ENCODE peak calls at places on chromosomes 2 and 18, in five cellular contexts. U is esophagus squamous epithelium; V is stimulated activated CD8-positive, alpha-beta memory T cell treated with anti-CD3 and anti-CD28 coated beads, Interleukin-12 subunit alpha, Interleukin-12 subunit beta, amount 100 ng/mL, for 1 hour; Y is OCI-LY7; E is A549. T is an unnamed sample.

GRCh38 chr2:159124441-159124911 is 156.0 kb downstream of the TANC1 start:
- DNase-seq in Y (peak; percentile 5), E (peak; percentile 63), U (no peak), V (no peak), T (peak; percentile 67)

GRCh38 chr2:231646471-231646870 is 53.8 kb downstream of the TEX44 start:
- DNase-seq in E (peak; percentile 63), U (no peak), Y (no peak), V (no peak), T (no peak)

GRCh38 chr2:191686658-191687057 is 8.7 kb downstream of the NABP1 start:
- DNase-seq in V (no peak), Y (no peak), E (no peak), U (no peak), T (no peak)

GRCh38 chr2:109089602-109090300 is 39.3 kb upstream of the SH3RF3 start:
- DNase-seq in V (no peak), E (no peak), U (no peak), Y (no peak), T (no peak)

GRCh38 chr2:102191501-102191900 is 4.7 kb downstream of the IL1RL2 start:
- DNase-seq in Y (no peak), E (no peak), V (no peak), U (no peak), T (no peak)

GRCh38 chr2:227848586-227848985 is 22.8 kb upstream of the DAW1 start:
- DNase-seq in U (no peak), Y (no peak), V (no peak), E (no peak), T (no peak)

GRCh38 chr2:162317058-162317742 is 1.3 kb downstream of the IFIH1 start:
- DNase-seq in Y (peak; percentile 30), E (no peak), U (no peak), V (no peak), T (no peak)

GRCh38 chr2:45291283-45291682 is 282.0 kb upstream of the SIX2 start:
- DNase-seq in E (no peak), Y (no peak), U (no peak), V (no peak), T (no peak)

GRCh38 chr2:121340926-121341325 is 55.9 kb upstream of the TFCP2L1 start:
- DNase-seq in U (no peak), Y (no peak), V (no peak), E (no peak), T (no peak)

GRCh38 chr2:232493701-232494426 is 6.2 kb upstream of the ECEL1 start:
- DNase-seq in U (no peak), Y (no peak), V (no peak), E (no peak), T (no peak)

GRCh38 chr2:222448806-222449205 is 24.5 kb downstream of the SGPP2 start:
- DNase-seq in U (no peak), E (no peak), Y (no peak), V (no peak), T (no peak)

GRCh38 chr2:71685073-71685848 is 231.9 kb downstream of the DYSF start:
- DNase-seq in Y (no peak), V (no peak), E (no peak), U (no peak), T (no peak)

GRCh38 chr2:234488913-234489451 is 7.9 kb downstream of the ARL4C start:
- DNase-seq in E (no peak), V (peak; percentile 51), Y (peak; percentile 45), U (no peak), T (no peak)

GRCh38 chr2:1162768-1163584 is 212.3 kb downstream of the SNTG2 start:
- DNase-seq in V (no peak), E (no peak), U (no peak), Y (peak; percentile 72), T (no peak)

GRCh38 chr2:31212659-31213058 is 4.7 kb downstream of the CAPN14 start:
- DNase-seq in U (no peak), Y (no peak), E (no peak), V (no peak), T (no peak)

GRCh38 chr2:130912471-130912870 is 75.8 kb downstream of the ARHGEF4 start:
- DNase-seq in E (no peak), U (no peak), V (no peak), Y (no peak), T (no peak)

GRCh38 chr18:78730564-78731422 is 248.8 kb upstream of the SALL3 start:
- DNase-seq in E (no peak), U (no peak), Y (no peak), V (no peak), T (no peak)

GRCh38 chr2:181104512-181105121 is 124.2 kb downstream of the UBE2E3 start:
- DNase-seq in E (peak; percentile 58), Y (peak; percentile 33), U (no peak), V (no peak), T (peak; percentile 20)

GRCh38 chr2:156452971-156453370 is 16.8 kb downstream of the GPD2 start:
- DNase-seq in U (no peak), Y (no peak), E (no peak), V (no peak), T (no peak)

GRCh38 chr2:231781798-231782726 is 980 bp upstream of the PDE6D start:
- DNase-seq in Y (peak; percentile 60), V (no peak), E (peak; percentile 50), U (no peak), T (peak; percentile 63)

GRCh38 chr18:10072659-10073309 is 159.0 kb downstream of the VAPA start:
- DNase-seq in V (no peak), Y (no peak), E (no peak), U (no peak), T (peak; percentile 10)

GRCh38 chr2:101002562-101003277 is 631 bp downstream of the RPL31 start:
- DNase-seq in E (peak; percentile 23), U (no peak), V (peak; percentile 8), Y (peak; percentile 11), T (no peak)

GRCh38 chr2:197675711-197676188 is 363 bp upstream of the RFTN2 start:
- DNase-seq in U (no peak), V (no peak), E (no peak), Y (no peak), T (no peak)

GRCh38 chr2:119827866-119828507 is 68.3 kb downstream of the PTPN4 start:
- DNase-seq in E (no peak), U (no peak), V (no peak), Y (no peak), T (no peak)

GRCh38 chr18:68791801-68792200 is 6.1 kb upstream of the CCDC102B start:
- DNase-seq in V (no peak), E (peak; percentile 3), U (no peak), Y (no peak), T (no peak)

GRCh38 chr18:35095983-35096676 is 54.9 kb downstream of the MAPRE2 start:
- DNase-seq in U (no peak), Y (no peak), E (no peak), V (no peak), T (no peak)

GRCh38 chr2:174247474-174248186 is 702 bp downstream of the OLA1 start:
- DNase-seq in V (no peak), Y (peak; percentile 41), U (no peak), E (no peak), T (no peak)

GRCh38 chr18:48728204-48728833 is 189.5 kb downstream of the CTIF start:
- DNase-seq in Y (no peak), V (no peak), E (no peak), U (no peak), T (no peak)

GRCh38 chr2:65939687-65940086 is 495.2 kb upstream of the MEIS1 start:
- DNase-seq in Y (no peak), E (no peak), V (no peak), U (no peak), T (no peak)

GRCh38 chr2:3324404-3325281 is 53.0 kb downstream of the EIPR1 start:
- DNase-seq in E (no peak), V (no peak), U (no peak), Y (no peak), T (no peak)

GRCh38 chr18:35378206-35378795 is 1.2 kb upstream of the ZNF396 start:
- DNase-seq in E (no peak), Y (no peak), V (no peak), U (no peak), T (no peak)

GRCh38 chr18:38450876-38451275 is 885.3 kb upstream of the CELF4 start:
- DNase-seq in V (no peak), E (no peak), Y (no peak), U (no peak), T (no peak)

GRCh38 chr2:121519732-121520640 is 10.7 kb upstream of the RNU4ATAC start:
- DNase-seq in E (no peak), U (no peak), Y (no peak), V (no peak), T (no peak)

GRCh38 chr2:231125272-231125671 is 430 bp upstream of the HTR2B start:
- DNase-seq in E (no peak), V (no peak), Y (no peak), U (no peak), T (no peak)

GRCh38 chr2:1402064-1402463 is 11.2 kb upstream of the TPO start:
- DNase-seq in Y (no peak), U (no peak), E (no peak), V (no peak), T (no peak)

T was measured in LoVo.